ENCODE peak calls at places on chromosomes 3 and 15, in six cellular contexts. D is left lung, T is cardiac muscle cell, L is neuronal stem cell, K is colonic mucosa, S is mesenchymal stem cell. Z is an unnamed sample.

GRCh38 chr15:90564109-90564508 is 34.4 kb downstream of the CRTC3 start:
- DNase-seq in D (no peak), T (no peak), L (no peak), K (no peak), S (no peak), Z (no peak)

GRCh38 chr3:115839246-115839645 is 215.9 kb downstream of the GAP43 start:
- DNase-seq in D (no peak), L (no peak), K (no peak), T (no peak), S (no peak), Z (no peak)

GRCh38 chr15:84760219-84760618 is 11.8 kb downstream of the ZNF592 start:
- DNase-seq in T (no peak), S (no peak), D (no peak), L (no peak), K (no peak), Z (no peak)

GRCh38 chr3:104805508-104805907 is 561.2 kb upstream of the ALCAM start:
- DNase-seq in D (no peak), K (no peak), L (no peak), T (no peak), S (no peak), Z (no peak)

GRCh38 chr3:195030791-195031321 is 240.1 kb downstream of the XXYLT1 start:
- DNase-seq in S (peak; percentile 90), K (no peak), D (no peak), L (no peak), T (peak; percentile 32), Z (peak; percentile 38)

GRCh38 chr15:92451225-92451825 is 57.6 kb downstream of the ST8SIA2 start:
- DNase-seq in K (no peak), L (no peak), T (no peak), S (peak; percentile 47), D (no peak), Z (peak; percentile 76)

GRCh38 chr15:47932829-47933696 is 187.7 kb upstream of the SLC24A5 start:
- DNase-seq in L (no peak), K (no peak), D (no peak), T (no peak), S (peak; percentile 47), Z (peak; percentile 62)

GRCh38 chr3:142353571-142353970 is 94.3 kb downstream of the XRN1 start:
- DNase-seq in L (no peak), T (peak; percentile 7), K (no peak), S (peak; percentile 12), D (no peak), Z (no peak)

GRCh38 chr15:70278644-70279043 is 180.9 kb upstream of the TLE3 start:
- DNase-seq in L (no peak), S (no peak), D (no peak), K (no peak), T (no peak), Z (no peak)

GRCh38 chr15:80093854-80094418 is 34.5 kb downstream of the ZFAND6 start:
- DNase-seq in S (no peak), D (no peak), L (no peak), T (peak; percentile 46), K (peak; percentile 30), Z (no peak)

GRCh38 chr15:83207622-83208356 is at the start of gene HDGFL3:
- DNase-seq in T (peak; percentile 72), K (peak; percentile 37), D (peak; percentile 85), L (peak; percentile 67), S (peak; percentile 66), Z (peak; percentile 89)

GRCh38 chr3:132652640-132653270 is 6.9 kb downstream of the ACAD11 start:
- DNase-seq in L (no peak), T (peak; percentile 20), D (no peak), S (no peak), K (no peak), Z (no peak)

GRCh38 chr3:152267831-152268500 is 763 bp upstream of the MBNL1 start:
- DNase-seq in K (no peak), S (no peak), T (peak; percentile 58), L (no peak), D (no peak), Z (no peak)

GRCh38 chr15:97998307-97999071 is 38.0 kb downstream of the ARRDC4 start:
- DNase-seq in S (no peak), L (no peak), K (no peak), T (no peak), D (no peak), Z (no peak)

GRCh38 chr3:165645191-165645590 is 192.0 kb downstream of the BCHE start:
- DNase-seq in S (no peak), L (no peak), K (no peak), D (no peak), T (no peak), Z (no peak)

GRCh38 chr3:187750513-187751123 is 5.3 kb upstream of the BCL6 start:
- DNase-seq in S (peak; percentile 86), T (peak; percentile 38), D (no peak), K (peak; percentile 60), L (peak; percentile 54), Z (no peak)

GRCh38 chr3:72345237-72345878 is 502.9 kb downstream of the SHQ1 start:
- DNase-seq in D (no peak), L (no peak), S (peak; percentile 54), T (peak; percentile 42), K (no peak), Z (no peak)

GRCh38 chr15:38041576-38041975 is 107.1 kb downstream of the TMCO5A start:
- DNase-seq in K (no peak), D (no peak), L (no peak), S (peak; percentile 66), T (peak; percentile 70), Z (peak; percentile 52)

GRCh38 chr15:95486224-95486623 is 844.3 kb upstream of the NR2F2 start:
- DNase-seq in T (peak; percentile 64), K (no peak), D (no peak), L (no peak), S (no peak), Z (no peak)

GRCh38 chr15:85800460-85801123 is 5.9 kb upstream of the KLHL25 start:
- DNase-seq in K (peak; percentile 90), S (peak; percentile 43), L (no peak), D (peak; percentile 80), T (peak; percentile 30), Z (no peak)

GRCh38 chr3:159499031-159499793 is 489.4 kb upstream of the IL12A start:
- DNase-seq in K (no peak), D (no peak), S (peak; percentile 2), T (no peak), L (no peak), Z (peak; percentile 73)

GRCh38 chr3:44409640-44410410 is 67.6 kb downstream of the ZNF445 start:
- DNase-seq in L (no peak), S (no peak), T (no peak), K (no peak), D (no peak), Z (no peak)

GRCh38 chr15:88982304-88982945 is 69.2 kb upstream of the MFGE8 start:
- DNase-seq in K (no peak), L (no peak), T (peak; percentile 96), D (no peak), S (peak; percentile 81), Z (peak; percentile 93)

GRCh38 chr3:101095703-101096102 is 102.5 kb upstream of the ABI3BP start:
- DNase-seq in L (no peak), D (no peak), T (no peak), S (no peak), K (no peak), Z (no peak)
- H3K4me1 ChIP-seq in L (peaks cover 1% of the 10 kb centered on the region), D (no peaks in the 10 kb centered on the region), T (no peaks in the 10 kb centered on the region), S (no peaks in the 10 kb centered on the region), K (no peaks in the 10 kb centered on the region), Z (peaks cover 12% of the 10 kb centered on the region)

GRCh38 chr15:61171190-61171589 is 57.9 kb downstream of the RORA start:
- DNase-seq in D (no peak), L (no peak), K (no peak), T (no peak), S (no peak), Z (no peak)

GRCh38 chr15:61172325-61172724 is 56.8 kb downstream of the RORA start:
- DNase-seq in S (no peak), T (no peak), K (no peak), D (no peak), L (no peak), Z (no peak)

GRCh38 chr15:61169904-61170695 is 59.0 kb downstream of the RORA start:
- DNase-seq in S (no peak), K (no peak), L (no peak), D (no peak), T (no peak), Z (peak; percentile 3)

GRCh38 chr15:61173899-61174689 is 55.0 kb downstream of the RORA start:
- DNase-seq in K (no peak), S (peak; percentile 5), D (no peak), T (no peak), L (no peak), Z (no peak)

GRCh38 chr15:61169275-61169903 is 59.7 kb downstream of the RORA start:
- DNase-seq in T (no peak), L (no peak), S (no peak), D (no peak), K (no peak), Z (no peak)
- H3K4me1 ChIP-seq in T (no peaks in the 10 kb centered on the region), L (peaks cover 2% of the 10 kb centered on the region), S (no peaks in the 10 kb centered on the region), D (no peaks in the 10 kb centered on the region), K (no peaks in the 10 kb centered on the region), Z (no peaks in the 10 kb centered on the region)

GRCh38 chr3:94159062-94159726 is 96.3 kb downstream of the NSUN3 start:
- DNase-seq in L (no peak), D (no peak), S (no peak), T (peak; percentile 79), K (no peak), Z (no peak)
- H3K4me1 ChIP-seq in L (no peaks in the 10 kb centered on the region), D (no peaks in the 10 kb centered on the region), S (no peaks in the 10 kb centered on the region), T (no peaks in the 10 kb centered on the region), K (no peaks in the 10 kb centered on the region), Z (peaks cover 7% of the 10 kb centered on the region)

GRCh38 chr3:123663977-123664376 is 79.1 kb upstream of the HACD2 start:
- DNase-seq in S (no peak), T (no peak), K (no peak), D (no peak), L (no peak), Z (no peak)
- H3K4me1 ChIP-seq in S (peaks cover 22% of the 10 kb centered on the region), T (peaks cover 12% of the 10 kb centered on the region), K (peaks cover 12% of the 10 kb centered on the region), D (peaks cover 51% of the 10 kb centered on the region), L (peaks cover 2% of the 10 kb centered on the region), Z (peaks cover 48% of the 10 kb centered on the region)

GRCh38 chr3:120438971-120439370 is 11.8 kb downstream of the FSTL1 start:
- DNase-seq in K (peak; percentile 69), L (no peak), S (peak; percentile 97), D (no peak), T (peak; percentile 94), Z (no peak)
- H3K4me1 ChIP-seq in K (peaks cover 17% of the 10 kb centered on the region), L (peaks cover 5% of the 10 kb centered on the region), S (peaks cover 16% of the 10 kb centered on the region), D (peaks cover 14% of the 10 kb centered on the region), T (peaks cover 25% of the 10 kb centered on the region), Z (peaks cover 89% of the 10 kb centered on the region)

GRCh38 chr3:11565072-11565471 is 78.6 kb downstream of the VGLL4 start:
- DNase-seq in S (no peak), K (no peak), D (no peak), L (no peak), T (no peak), Z (peak; percentile 26)

GRCh38 chr3:11565932-11566331 is 77.8 kb downstream of the VGLL4 start:
- DNase-seq in T (no peak), L (no peak), D (no peak), S (no peak), K (no peak), Z (no peak)

GRCh38 chr3:11563749-11564148 is 80.0 kb downstream of the VGLL4 start:
- DNase-seq in D (no peak), T (no peak), S (no peak), K (no peak), L (no peak), Z (peak; percentile 45)

GRCh38 chr3:11565492-11565891 is 78.2 kb downstream of the VGLL4 start:
- DNase-seq in L (no peak), S (no peak), D (no peak), K (no peak), T (no peak), Z (peak; percentile 47)

GRCh38 chr3:11564577-11565001 is 79.1 kb downstream of the VGLL4 start:
- DNase-seq in S (no peak), L (no peak), T (no peak), K (no peak), D (no peak), Z (peak; percentile 11)
- H3K4me1 ChIP-seq in S (peaks cover 61% of the 10 kb centered on the region), L (peaks cover 8% of the 10 kb centered on the region), T (peaks cover 6% of the 10 kb centered on the region), K (no peaks in the 10 kb centered on the region), D (peaks cover 15% of the 10 kb centered on the region), Z (peaks cover 33% of the 10 kb centered on the region)

Z was measured in osteoblast.